ENCODE peak calls at places on chromosome 15, in eight cellular contexts. H, A, Q, K, D, L, B and S are unnamed samples.

GRCh38 chr15:45399381-45400212 is 21.3 kb upstream of the GATM start:
- DNase-seq in H (no peak), A (peak; percentile 51), Q (no peak), K (no peak), D (no peak), L (no peak), B (no peak), S (no peak)

GRCh38 chr15:29822685-29823459 is 604 bp upstream of the TJP1 start:
- DNase-seq in H (no peak), A (peak; percentile 82), Q (no peak), K (peak; percentile 66), D (no peak), L (peak; percentile 91), B (peak; percentile 75), S (no peak)

GRCh38 chr15:61831505-61831921 is 228.7 kb downstream of the VPS13C start:
- DNase-seq in H (no peak), A (no peak), Q (no peak), K (no peak), D (no peak), L (no peak), B (no peak), S (no peak)

GRCh38 chr15:93001881-93002280 is 87.1 kb downstream of the RGMA start:
- DNase-seq in H (no peak), A (no peak), Q (no peak), K (no peak), D (no peak), L (no peak), B (no peak), S (no peak)

GRCh38 chr15:80942746-80943565 is 46.7 kb downstream of the MESD start:
- DNase-seq in H (no peak), A (peak; percentile 30), Q (peak; percentile 71), K (peak; percentile 55), D (no peak), L (peak; percentile 58), B (no peak), S (no peak)

GRCh38 chr15:85646538-85647091 is 148.1 kb downstream of the KLHL25 start:
- DNase-seq in H (no peak), A (no peak), Q (no peak), K (no peak), D (no peak), L (no peak), B (no peak), S (peak; percentile 16)

GRCh38 chr15:77532067-77532710 is 100.5 kb downstream of the LINGO1 start:
- DNase-seq in H (no peak), A (no peak), Q (no peak), K (no peak), D (no peak), L (no peak), B (no peak), S (no peak)

GRCh38 chr15:34460451-34460850 is 22.8 kb upstream of the GOLGA8A start:
- DNase-seq in H (no peak), A (no peak), Q (no peak), K (no peak), D (no peak), L (no peak), B (no peak), S (no peak)

GRCh38 chr15:77632760-77633133 is at the start of gene LINGO1:
- DNase-seq in H (no peak), A (peak; percentile 31), Q (no peak), K (peak; percentile 48), D (no peak), L (no peak), B (peak; percentile 44), S (no peak)

GRCh38 chr15:41121951-41122350 is 5.9 kb upstream of the INO80 start:
- DNase-seq in H (no peak), A (no peak), Q (no peak), K (no peak), D (no peak), L (no peak), B (no peak), S (no peak)

GRCh38 chr15:65412556-65412955 is 10.2 kb downstream of the IGDCC4 start:
- DNase-seq in H (no peak), A (no peak), Q (no peak), K (no peak), D (no peak), L (no peak), B (no peak), S (no peak)

GRCh38 chr15:65411470-65412071 is 11.2 kb downstream of the IGDCC4 start:
- DNase-seq in H (no peak), A (no peak), Q (no peak), K (no peak), D (no peak), L (no peak), B (no peak), S (no peak)

GRCh38 chr15:65414841-65415621 is 7.7 kb downstream of the IGDCC4 start:
- DNase-seq in H (no peak), A (peak; percentile 66), Q (peak; percentile 29), K (no peak), D (no peak), L (no peak), B (peak; percentile 70), S (no peak)

GRCh38 chr15:65413760-65414144 is 9.0 kb downstream of the IGDCC4 start:
- DNase-seq in H (no peak), A (no peak), Q (no peak), K (no peak), D (no peak), L (no peak), B (no peak), S (no peak)

GRCh38 chr15:65413051-65413759 is 9.5 kb downstream of the IGDCC4 start:
- DNase-seq in H (no peak), A (no peak), Q (no peak), K (no peak), D (no peak), L (no peak), B (no peak), S (no peak)
- H3K4me1 ChIP-seq in H (no peaks in the 10 kb centered on the region), A (peaks cover 21% of the 10 kb centered on the region), Q (peaks cover 10% of the 10 kb centered on the region), K (no peaks in the 10 kb centered on the region), D (no peaks in the 10 kb centered on the region), L (no peaks in the 10 kb centered on the region), B (peaks cover 12% of the 10 kb centered on the region), S (no peaks in the 10 kb centered on the region)

GRCh38 chr15:63678383-63678782 is 81.2 kb downstream of the FBXL22 start:
- DNase-seq in H (no peak), A (no peak), Q (no peak), K (no peak), D (no peak), L (no peak), B (no peak), S (no peak)

GRCh38 chr15:63677778-63678177 is 80.6 kb downstream of the FBXL22 start:
- DNase-seq in H (no peak), A (peak; percentile 69), Q (no peak), K (peak; percentile 34), D (peak; percentile 19), L (no peak), B (peak; percentile 60), S (no peak)

GRCh38 chr15:63679588-63679987 is 82.4 kb downstream of the FBXL22 start:
- DNase-seq in H (no peak), A (no peak), Q (no peak), K (no peak), D (no peak), L (no peak), B (no peak), S (no peak)

GRCh38 chr15:63686352-63686751 is 89.2 kb downstream of the FBXL22 start:
- DNase-seq in H (no peak), A (no peak), Q (no peak), K (no peak), D (no peak), L (no peak), B (no peak), S (no peak)

GRCh38 chr15:63683343-63683951 is 86.3 kb downstream of the FBXL22 start:
- DNase-seq in H (no peak), A (no peak), Q (no peak), K (no peak), D (no peak), L (no peak), B (no peak), S (no peak)
- H3K36me3 ChIP-seq in H (peaks cover 100% of the 10 kb centered on the region), A (peaks cover 27% of the 10 kb centered on the region), Q (no peaks in the 10 kb centered on the region), K (peaks cover 100% of the 10 kb centered on the region), D (no peaks in the 10 kb centered on the region), L (peaks cover 81% of the 10 kb centered on the region), B (no peaks in the 10 kb centered on the region), S (peaks cover 70% of the 10 kb centered on the region)

DNA sequence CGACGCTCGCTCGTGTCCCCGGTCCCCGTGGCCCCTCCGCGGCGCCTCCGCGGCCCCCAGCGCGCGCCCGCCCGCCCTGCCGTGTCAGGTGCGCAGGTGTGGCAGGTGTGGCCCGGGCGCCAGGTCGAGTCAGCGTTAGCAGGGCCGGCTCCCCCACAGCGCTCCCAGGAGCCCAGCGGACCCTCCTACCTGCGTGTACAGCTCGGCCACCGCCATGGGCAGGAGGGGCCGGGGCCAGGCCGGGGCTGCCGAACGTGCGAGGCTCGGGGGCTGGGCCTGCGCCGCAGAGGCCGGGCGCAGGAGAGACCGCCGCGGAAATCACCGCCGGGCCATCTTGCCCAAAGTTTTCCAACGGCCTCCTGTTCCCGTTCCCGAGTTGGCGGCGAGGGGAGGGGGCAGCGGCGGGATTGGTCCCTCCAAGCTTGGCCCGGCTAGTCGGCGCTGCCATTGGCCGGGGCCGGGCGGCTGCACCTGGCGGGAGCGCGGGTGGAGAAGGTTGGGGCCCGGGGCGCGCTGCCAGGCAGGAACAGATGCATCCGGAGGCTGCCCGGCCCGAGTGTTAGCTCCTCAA is at the start of gene MYO5C:
- DNase-seq in H (no peak), A (peak; percentile 95), Q (peak; percentile 85), K (peak; percentile 83), D (peak; percentile 21), L (peak; percentile 70), B (peak; percentile 96), S (no peak)
- H3K4me3 ChIP-seq in H (peak within 1 kb of the TSS; percentile 57), A (peak within 1 kb of the TSS; percentile 50), Q (peak within 1 kb of the TSS; percentile 62), K (peak within 1 kb of the TSS; percentile 66), D (peak within 1 kb of the TSS; percentile 56), L (peak within 1 kb of the TSS; percentile 64), B (peak within 1 kb of the TSS; percentile 89), S (peak within 1 kb of the TSS; percentile 48)

GRCh38 chr15:90002428-90002844 is 1.3 kb downstream of the ZNF710 start:
- DNase-seq in H (no peak), A (peak; percentile 35), Q (peak; percentile 42), K (peak; percentile 51), D (no peak), L (peak; percentile 64), B (no peak), S (no peak)

GRCh38 chr15:90004252-90004651 is 3.1 kb downstream of the ZNF710 start:
- DNase-seq in H (no peak), A (no peak), Q (no peak), K (no peak), D (no peak), L (no peak), B (no peak), S (no peak)

GRCh38 chr15:90001683-90002427 is 731 bp downstream of the ZNF710 start:
- DNase-seq in H (no peak), A (peak; percentile 72), Q (peak; percentile 52), K (peak; percentile 76), D (peak; percentile 55), L (peak; percentile 76), B (peak; percentile 64), S (peak; percentile 54)

GRCh38 chr15:90004671-90005070 is 3.5 kb downstream of the ZNF710 start:
- DNase-seq in H (no peak), A (peak; percentile 68), Q (no peak), K (no peak), D (peak; percentile 38), L (peak; percentile 76), B (peak; percentile 31), S (no peak)

DNA sequence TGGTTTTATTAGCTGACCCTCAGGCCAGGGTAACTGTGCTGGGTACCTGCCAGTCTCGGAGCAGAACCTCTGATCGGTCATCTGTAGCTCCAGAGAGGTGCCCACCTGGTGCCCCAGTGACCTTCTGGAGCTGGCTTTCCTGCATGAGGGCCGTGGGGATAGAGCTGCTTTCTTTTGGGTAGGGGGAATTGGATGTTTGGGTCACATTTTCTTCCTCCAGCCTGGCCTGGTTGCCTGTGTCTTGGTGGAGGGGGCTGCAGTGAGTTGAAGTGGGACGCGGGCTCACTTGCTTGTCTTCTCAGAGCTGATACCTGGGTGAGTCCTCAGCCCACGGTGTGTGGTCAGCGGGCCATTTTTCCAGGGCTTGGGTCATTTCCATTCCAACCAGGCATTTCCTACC is 2.6 kb downstream of the ZNF710 start:
- DNase-seq in H (no peak), A (no peak), Q (no peak), K (no peak), D (no peak), L (no peak), B (no peak), S (no peak)
- H3K4me1 ChIP-seq in H (peaks cover 53% of the 10 kb centered on the region), A (peaks cover 76% of the 10 kb centered on the region), Q (peaks cover 16% of the 10 kb centered on the region), K (no peaks in the 10 kb centered on the region), D (peaks cover 7% of the 10 kb centered on the region), L (peaks cover 34% of the 10 kb centered on the region), B (peaks cover 47% of the 10 kb centered on the region), S (peaks cover 34% of the 10 kb centered on the region)